ENCODE peak calls at places on chromosomes 16 and 17, in ten cellular contexts. H, A, C, R, F, T, Y, I, X and N are unnamed samples.

GRCh38 chr17:10127819-10128375 is 70.5 kb downstream of the GAS7 start:
- DNase-seq in A (no peak), R (no peak), C (peak), I (no peak), T (no peak), F (peak), H (no peak), Y (no peak), X (peak), N (no peak)

GRCh38 chr16:86492961-86493639 is 17.2 kb upstream of the FOXF1 start:
- DNase-seq in T (no peak), F (no peak), H (no peak), A (no peak), C (no peak), Y (no peak), I (no peak), X (no peak), R (no peak), N (no peak)

GRCh38 chr17:21143695-21144094 is 16.9 kb downstream of the DHRS7B start:
- DNase-seq in F (no peak), C (no peak), X (no peak), T (no peak), R (no peak), Y (no peak), I (no peak), A (no peak), H (no peak), N (no peak)

GRCh38 chr17:15232517-15232915 is 32.6 kb downstream of the PMP22 start:
- DNase-seq in I (no peak), A (no peak), R (no peak), Y (no peak), C (no peak), T (no peak), F (no peak), X (no peak), H (no peak), N (no peak)

GRCh38 chr16:31700200-31700529 is 172.5 kb downstream of the AHSP start:
- DNase-seq in Y (no peak), F (no peak), R (no peak), C (no peak), T (peak), X (no peak), I (no peak), A (no peak), H (no peak), N (no peak)

GRCh38 chr17:12421646-12422306 is 243.9 kb upstream of the MYOCD start:
- DNase-seq in F (no peak), C (no peak), X (no peak), R (no peak), A (no peak), H (no peak), Y (no peak), T (no peak), I (no peak), N (no peak)

GRCh38 chr17:75822119-75822799 is 21.9 kb downstream of the UNC13D start:
- DNase-seq in H (no peak), X (no peak), A (peak), I (no peak), T (peak), Y (no peak), C (no peak), F (no peak), R (no peak), N (no peak)

GRCh38 chr17:19724501-19725420 is 8.4 kb upstream of the SLC47A2 start:
- DNase-seq in I (peak), T (no peak), A (peak), F (no peak), R (no peak), X (no peak), C (peak), H (peak), Y (peak), N (no peak)

GRCh38 chr16:84277244-84277823 is 17.3 kb upstream of the WFDC1 start:
- DNase-seq in X (peak), T (peak), C (peak), F (peak), I (peak), Y (peak), R (peak), A (peak), H (peak), N (peak)

GRCh38 chr17:75970011-75970523 is 8.9 kb downstream of the ACOX1 start:
- DNase-seq in F (no peak), R (no peak), I (no peak), A (no peak), T (no peak), X (no peak), C (peak), Y (no peak), H (no peak), N (no peak)

GRCh38 chr16:72222503-72222902 is 50.5 kb upstream of the PMFBP1 start:
- DNase-seq in Y (no peak), F (no peak), A (no peak), T (no peak), I (no peak), C (no peak), R (no peak), X (no peak), H (no peak), N (no peak)

GRCh38 chr17:20066253-20066652 is 57.1 kb downstream of the SPECC1 start:
- DNase-seq in I (no peak), A (no peak), F (no peak), Y (no peak), T (no peak), H (no peak), R (no peak), C (peak), X (no peak), N (no peak)

GRCh38 chr16:59783191-59783590 is 1049.1 kb upstream of the GOT2 start:
- DNase-seq in H (no peak), F (no peak), R (no peak), I (no peak), T (no peak), X (no peak), C (no peak), Y (no peak), A (no peak), N (no peak)